ENCODE peak calls at places on chromosomes 16 and 17, in eight cellular contexts. F is amygdala, V is D341Med, U is NCI-H345, G is right lobe of liver, Z is GM12891, Y is HEK293T, I is kidney tubule cell. M is an unnamed sample.

GRCh38 chr17:43816336-43817320 is 16.3 kb downstream of the MPP3 start:
- DNase-seq in F (no peak), V (no peak), U (no peak), G (no peak), Z (no peak), Y (no peak), I (no peak), M (no peak)

GRCh38 chr16:58409316-58409973 is 17.2 kb downstream of the GINS3 start:
- DNase-seq in F (peak), V (no peak), U (no peak), G (no peak), Z (no peak), Y (no peak), I (peak), M (no peak)

GRCh38 chr17:279356-279755 is 73.3 kb downstream of the RPH3AL start:
- DNase-seq in F (no peak), V (no peak), U (no peak), G (no peak), Z (no peak), Y (no peak), I (no peak), M (no peak)

GRCh38 chr17:13594762-13595697 is 6.7 kb downstream of the HS3ST3A1 start:
- DNase-seq in F (peak), V (peak), U (peak), G (peak), Z (peak), Y (peak), I (peak), M (peak)

GRCh38 chr17:80182845-80183223 is 13.0 kb downstream of the CARD14 start:
- DNase-seq in F (no peak), V (no peak), U (no peak), G (no peak), Z (no peak), Y (no peak), I (no peak), M (no peak)

GRCh38 chr16:81767987-81768592 is 11.0 kb upstream of the PLCG2 start:
- DNase-seq in F (no peak), V (no peak), U (peak), G (no peak), Z (no peak), Y (no peak), I (peak), M (no peak)

GRCh38 chr17:43832168-43832975 is 574 bp downstream of the MPP3 start:
- DNase-seq in F (no peak), V (peak), U (peak), G (peak), Z (no peak), Y (peak), I (peak), M (peak)

GRCh38 chr17:79320331-79320730 is 245.7 kb downstream of the ENGASE start:
- DNase-seq in F (no peak), V (no peak), U (no peak), G (no peak), Z (no peak), Y (no peak), I (no peak), M (no peak)

GRCh38 chr17:19717411-19717908 is 1.1 kb upstream of the SLC47A2 start:
- DNase-seq in F (no peak), V (peak), U (no peak), G (no peak), Z (no peak), Y (no peak), I (no peak), M (no peak)

GRCh38 chr16:72677662-72678447 is 370.1 kb downstream of the ZFHX3 start:
- DNase-seq in F (no peak), V (no peak), U (peak), G (no peak), Z (no peak), Y (no peak), I (peak), M (no peak)

GRCh38 chr16:84423416-84423837 is 55.1 kb downstream of the ATP2C2 start:
- DNase-seq in F (no peak), V (peak), U (no peak), G (no peak), Z (no peak), Y (peak), I (peak), M (no peak)

M was measured in lung.